ENCODE peak calls at places on chromosomes 16 and 17, in six cellular contexts. One of them, this sample, is unnamed.
A peak's percentile ranks its signal among the peaks of the same experiment; 100 is the strongest.

GRCh38 chr16:3876695-3877094 is 3.8 kb downstream of the CREBBP start:
- DNase-seq in suprapubic skin: peak; percentile 29
- DNase-seq in stomach: no peak
- DNase-seq in esophagus squamous epithelium: no peak
- DNase-seq in heart left ventricle: no peak
- DNase-seq in body of pancreas: no peak
- DNase-seq in this sample: peak; percentile 37

GRCh38 chr17:6823011-6823442 is 8.5 kb downstream of the TEKT1 start:
- DNase-seq in suprapubic skin: no peak
- DNase-seq in stomach: no peak
- DNase-seq in esophagus squamous epithelium: no peak
- DNase-seq in heart left ventricle: no peak
- DNase-seq in body of pancreas: no peak
- DNase-seq in this sample: no peak

GRCh38 chr17:48746916-48747444 is 18.4 kb upstream of the HOXB13 start:
- DNase-seq in suprapubic skin: no peak
- DNase-seq in stomach: no peak
- DNase-seq in esophagus squamous epithelium: no peak
- DNase-seq in heart left ventricle: no peak
- DNase-seq in body of pancreas: no peak
- DNase-seq in this sample: no peak

GRCh38 chr17:37133131-37133530 is 184.4 kb downstream of the AATF start:
- DNase-seq in suprapubic skin: no peak
- DNase-seq in stomach: no peak
- DNase-seq in esophagus squamous epithelium: no peak
- DNase-seq in heart left ventricle: no peak
- DNase-seq in body of pancreas: no peak
- DNase-seq in this sample: no peak

GRCh38 chr17:80529104-80529903 is 15.3 kb upstream of the RPTOR start:
- DNase-seq in suprapubic skin: no peak
- DNase-seq in stomach: no peak
- DNase-seq in esophagus squamous epithelium: no peak
- DNase-seq in heart left ventricle: no peak
- DNase-seq in body of pancreas: no peak
- DNase-seq in this sample: no peak

GRCh38 chr17:76922084-76922483 is 53.9 kb downstream of the MGAT5B start:
- DNase-seq in suprapubic skin: no peak
- DNase-seq in stomach: no peak
- DNase-seq in esophagus squamous epithelium: no peak
- DNase-seq in heart left ventricle: no peak
- DNase-seq in body of pancreas: no peak
- DNase-seq in this sample: no peak

GRCh38 chr16:81175325-81175891 is 63.1 kb upstream of the BCO1 start:
- DNase-seq in suprapubic skin: no peak
- DNase-seq in stomach: no peak
- DNase-seq in esophagus squamous epithelium: no peak
- DNase-seq in heart left ventricle: no peak
- DNase-seq in body of pancreas: no peak
- DNase-seq in this sample: peak; percentile 27

GRCh38 chr16:24729967-24730815 is 740 bp downstream of the TNRC6A start:
- DNase-seq in suprapubic skin: no peak
- DNase-seq in stomach: peak; percentile 33
- DNase-seq in esophagus squamous epithelium: no peak
- DNase-seq in heart left ventricle: peak; percentile 39
- DNase-seq in body of pancreas: peak; percentile 36
- DNase-seq in this sample: peak; percentile 38

GRCh38 chr17:48270896-48271295 is 159.1 kb downstream of the SKAP1 start:
- DNase-seq in suprapubic skin: no peak
- DNase-seq in stomach: no peak
- DNase-seq in esophagus squamous epithelium: no peak
- DNase-seq in heart left ventricle: no peak
- DNase-seq in body of pancreas: no peak
- DNase-seq in this sample: no peak

GRCh38 chr17:7296189-7296861 is 1.9 kb upstream of the YBX2 start:
- DNase-seq in suprapubic skin: no peak
- DNase-seq in stomach: peak; percentile 85
- DNase-seq in esophagus squamous epithelium: no peak
- DNase-seq in heart left ventricle: peak; percentile 92
- DNase-seq in body of pancreas: peak; percentile 82
- DNase-seq in this sample: peak; percentile 85

GRCh38 chr17:30819941-30820705 is 4.4 kb downstream of the CRLF3 start:
- DNase-seq in suprapubic skin: no peak
- DNase-seq in stomach: no peak
- DNase-seq in esophagus squamous epithelium: no peak
- DNase-seq in heart left ventricle: no peak
- DNase-seq in body of pancreas: no peak
- DNase-seq in this sample: no peak

GRCh38 chr16:11052080-11052808 is 107.9 kb downstream of the CLEC16A start:
- DNase-seq in suprapubic skin: no peak
- DNase-seq in stomach: no peak
- DNase-seq in esophagus squamous epithelium: no peak
- DNase-seq in heart left ventricle: no peak
- DNase-seq in body of pancreas: no peak
- DNase-seq in this sample: no peak

GRCh38 chr17:75288784-75289121 is 480 bp downstream of the SLC25A19 start:
- DNase-seq in suprapubic skin: no peak
- DNase-seq in stomach: peak; percentile 46
- DNase-seq in esophagus squamous epithelium: no peak
- DNase-seq in heart left ventricle: peak; percentile 54
- DNase-seq in body of pancreas: no peak
- DNase-seq in this sample: peak; percentile 69

GRCh38 chr17:75032896-75033294 is 13.9 kb downstream of the ATP5PD start:
- DNase-seq in suprapubic skin: no peak
- DNase-seq in stomach: no peak
- DNase-seq in esophagus squamous epithelium: no peak
- DNase-seq in heart left ventricle: peak; percentile 51
- DNase-seq in body of pancreas: no peak
- DNase-seq in this sample: peak; percentile 55

GRCh38 chr16:65793781-65794180 is 572.7 kb upstream of the CDH5 start:
- DNase-seq in suprapubic skin: no peak
- DNase-seq in stomach: no peak
- DNase-seq in esophagus squamous epithelium: no peak
- DNase-seq in heart left ventricle: no peak
- DNase-seq in body of pancreas: no peak
- DNase-seq in this sample: no peak

GRCh38 chr17:42697108-42697811 is 14.9 kb downstream of the CNTNAP1 start:
- DNase-seq in suprapubic skin: no peak
- DNase-seq in stomach: no peak
- DNase-seq in esophagus squamous epithelium: no peak
- DNase-seq in heart left ventricle: no peak
- DNase-seq in body of pancreas: no peak
- DNase-seq in this sample: no peak

GRCh38 chr17:81396278-81396721 is 1.0 kb downstream of the BAHCC1 start:
- DNase-seq in suprapubic skin: no peak
- DNase-seq in stomach: no peak
- DNase-seq in esophagus squamous epithelium: no peak
- DNase-seq in heart left ventricle: no peak
- DNase-seq in body of pancreas: no peak
- DNase-seq in this sample: no peak

GRCh38 chr17:40518401-40519088 is 17.1 kb upstream of the TNS4 start:
- DNase-seq in suprapubic skin: peak; percentile 74
- DNase-seq in stomach: no peak
- DNase-seq in esophagus squamous epithelium: no peak
- DNase-seq in heart left ventricle: no peak
- DNase-seq in body of pancreas: no peak
- DNase-seq in this sample: no peak

GRCh38 chr17:6374271-6374691 is 60.6 kb downstream of the AIPL1 start:
- DNase-seq in suprapubic skin: no peak
- DNase-seq in stomach: no peak
- DNase-seq in esophagus squamous epithelium: no peak
- DNase-seq in heart left ventricle: no peak
- DNase-seq in body of pancreas: no peak
- DNase-seq in this sample: no peak

GRCh38 chr16:88195021-88195581 is 187.7 kb upstream of the ZNF469 start:
- DNase-seq in suprapubic skin: no peak
- DNase-seq in stomach: no peak
- DNase-seq in esophagus squamous epithelium: no peak
- DNase-seq in heart left ventricle: no peak
- DNase-seq in body of pancreas: no peak
- DNase-seq in this sample: no peak

GRCh38 chr17:58312021-58312630 is 16.5 kb downstream of the TSPOAP1 start:
- DNase-seq in suprapubic skin: no peak
- DNase-seq in stomach: peak; percentile 13
- DNase-seq in esophagus squamous epithelium: no peak
- DNase-seq in heart left ventricle: peak; percentile 18
- DNase-seq in body of pancreas: no peak
- DNase-seq in this sample: no peak

DNA sequence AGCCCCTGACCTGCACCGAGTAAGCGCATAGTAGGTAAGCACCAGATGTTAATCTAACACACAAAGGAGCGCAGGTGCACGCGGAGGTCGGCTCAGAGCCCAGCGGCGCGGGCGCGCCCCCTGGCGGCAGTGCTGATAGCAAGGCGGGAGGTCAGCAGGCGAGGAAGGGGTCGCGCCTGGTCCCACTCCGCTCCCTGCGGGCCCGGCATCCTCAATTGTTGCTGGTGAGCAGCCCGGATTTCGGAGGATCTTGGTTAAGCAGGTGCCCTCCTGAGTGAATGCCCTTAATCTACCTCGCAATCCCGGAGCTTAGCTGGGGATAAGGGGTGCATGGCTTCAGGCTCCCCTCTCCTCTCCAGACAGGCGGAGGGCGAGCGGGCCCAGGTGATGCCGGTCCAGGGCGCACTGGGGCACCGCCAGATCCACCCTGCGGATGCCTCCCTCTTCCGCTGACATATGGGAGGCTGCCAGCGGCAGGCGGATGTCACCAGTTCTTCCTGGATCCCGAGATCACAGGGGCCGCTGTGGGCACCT is 4.0 kb upstream of the WNT3 start:
- DNase-seq in suprapubic skin: no peak
- DNase-seq in stomach: no peak
- DNase-seq in esophagus squamous epithelium: no peak
- DNase-seq in heart left ventricle: no peak
- DNase-seq in body of pancreas: peak; percentile 44
- DNase-seq in this sample: no peak
- TF ChIP-seq CTCF in suprapubic skin: peak; percentile 23
- TF ChIP-seq CTCF in stomach: no peak
- TF ChIP-seq CTCF in esophagus squamous epithelium: peak; percentile 49
- TF ChIP-seq CTCF in heart left ventricle: peak; percentile 51
- TF ChIP-seq CTCF in body of pancreas: peak; percentile 46
- TF ChIP-seq CTCF in this sample: no peak

GRCh38 chr17:1746975-1747543 is 4.4 kb downstream of the SERPINF2 start:
- DNase-seq in suprapubic skin: no peak
- DNase-seq in stomach: peak; percentile 76
- DNase-seq in esophagus squamous epithelium: no peak
- DNase-seq in heart left ventricle: no peak
- DNase-seq in body of pancreas: no peak
- DNase-seq in this sample: no peak
- H3K4me3 ChIP-seq in suprapubic skin: peak overlapping the region; percentile 18
- H3K4me3 ChIP-seq in stomach: no peak overlapping the region
- H3K4me3 ChIP-seq in esophagus squamous epithelium: peak overlapping the region; percentile 17
- H3K4me3 ChIP-seq in heart left ventricle: no peak overlapping the region
- H3K4me3 ChIP-seq in body of pancreas: no peak overlapping the region
- H3K4me3 ChIP-seq in this sample: no peak overlapping the region

GRCh38 chr16:30000768-30001631 is 5.0 kb downstream of the INO80E start:
- DNase-seq in suprapubic skin: no peak
- DNase-seq in stomach: no peak
- DNase-seq in esophagus squamous epithelium: no peak
- DNase-seq in heart left ventricle: no peak
- DNase-seq in body of pancreas: no peak
- DNase-seq in this sample: no peak
- TF ChIP-seq POLR2A in suprapubic skin: no peak
- TF ChIP-seq POLR2A in stomach: no peak
- TF ChIP-seq POLR2A in esophagus squamous epithelium: no peak
- TF ChIP-seq POLR2A in heart left ventricle: no peak
- TF ChIP-seq POLR2A in body of pancreas: no peak
- TF ChIP-seq POLR2A in this sample: no peak

DNA sequence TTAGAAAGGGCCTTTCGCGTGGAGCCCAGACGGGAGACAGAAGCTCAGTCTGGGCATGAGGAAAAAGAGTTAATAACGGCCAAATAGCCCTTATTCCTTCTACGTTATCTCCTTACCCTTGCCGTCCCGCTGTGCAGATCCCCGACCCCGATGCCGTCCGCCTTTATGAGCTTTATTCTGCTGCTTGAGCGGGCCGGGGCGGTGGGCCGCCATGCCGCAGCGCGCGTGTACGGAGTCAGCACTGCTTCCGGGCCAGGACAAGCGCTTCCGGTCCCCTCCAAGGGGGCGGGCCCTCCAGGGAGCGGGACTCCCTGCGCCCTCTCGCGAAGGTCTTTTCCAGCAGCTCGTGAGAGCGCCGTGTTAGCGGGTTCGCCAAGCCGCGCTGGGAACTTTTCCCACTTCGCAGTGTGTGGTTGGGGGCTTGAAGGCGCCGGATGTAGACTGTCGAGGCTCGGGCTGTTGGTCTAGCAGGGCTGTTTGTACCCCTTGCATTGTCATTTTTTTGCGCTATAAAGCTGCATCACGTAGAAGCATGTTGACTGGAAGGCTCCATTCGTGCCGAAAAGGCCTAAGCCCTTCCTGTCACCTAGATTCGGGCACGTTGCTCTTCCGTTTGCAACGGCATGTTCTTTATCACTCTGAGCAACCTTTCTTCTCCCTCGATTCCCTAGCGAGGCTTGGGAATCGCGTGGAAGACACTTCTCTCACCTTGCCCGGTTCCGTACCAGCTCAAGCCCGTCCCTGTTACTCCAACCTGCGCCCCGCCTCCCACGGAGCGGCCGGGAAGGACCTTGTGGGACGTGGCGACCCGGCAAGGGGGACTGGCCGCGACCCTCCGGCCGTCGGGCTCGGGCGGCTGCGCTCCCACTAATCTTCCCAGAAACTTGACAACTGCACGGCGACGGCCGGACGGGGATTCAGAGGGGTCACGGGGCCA is at the start of gene TSR1:
- DNase-seq in suprapubic skin: peak; percentile 94
- DNase-seq in stomach: peak; percentile 92
- DNase-seq in esophagus squamous epithelium: peak; percentile 26
- DNase-seq in heart left ventricle: peak; percentile 95
- DNase-seq in body of pancreas: peak; percentile 89
- DNase-seq in this sample: peak; percentile 90
- TF ChIP-seq CTCF in suprapubic skin: peak; percentile 18
- TF ChIP-seq CTCF in stomach: no peak
- TF ChIP-seq CTCF in esophagus squamous epithelium: no peak
- TF ChIP-seq CTCF in heart left ventricle: peak; percentile 23
- TF ChIP-seq CTCF in body of pancreas: peak; percentile 28
- TF ChIP-seq CTCF in this sample: no peak

GRCh38 chr16:54193656-54194007 is 93.0 kb downstream of the IRX3 start:
- DNase-seq in suprapubic skin: peak; percentile 91
- DNase-seq in stomach: peak; percentile 82
- DNase-seq in esophagus squamous epithelium: no peak
- DNase-seq in heart left ventricle: peak; percentile 87
- DNase-seq in body of pancreas: peak; percentile 69
- DNase-seq in this sample: peak; percentile 82

GRCh38 chr16:54191163-54191562 is 95.4 kb downstream of the IRX3 start:
- DNase-seq in suprapubic skin: no peak
- DNase-seq in stomach: no peak
- DNase-seq in esophagus squamous epithelium: no peak
- DNase-seq in heart left ventricle: no peak
- DNase-seq in body of pancreas: no peak
- DNase-seq in this sample: no peak

GRCh38 chr16:54191592-54191991 is 95.0 kb downstream of the IRX3 start:
- DNase-seq in suprapubic skin: no peak
- DNase-seq in stomach: no peak
- DNase-seq in esophagus squamous epithelium: no peak
- DNase-seq in heart left ventricle: no peak
- DNase-seq in body of pancreas: no peak
- DNase-seq in this sample: no peak

GRCh38 chr16:54194008-54194731 is 92.4 kb downstream of the IRX3 start:
- DNase-seq in suprapubic skin: peak; percentile 95
- DNase-seq in stomach: peak; percentile 58
- DNase-seq in esophagus squamous epithelium: no peak
- DNase-seq in heart left ventricle: peak; percentile 95
- DNase-seq in body of pancreas: peak; percentile 30
- DNase-seq in this sample: peak; percentile 38

GRCh38 chr16:54193013-54193655 is 93.5 kb downstream of the IRX3 start:
- DNase-seq in suprapubic skin: no peak
- DNase-seq in stomach: no peak
- DNase-seq in esophagus squamous epithelium: no peak
- DNase-seq in heart left ventricle: no peak
- DNase-seq in body of pancreas: no peak
- DNase-seq in this sample: no peak
- H3K4me3 ChIP-seq in suprapubic skin: peak overlapping the region; percentile 39
- H3K4me3 ChIP-seq in stomach: no peak overlapping the region
- H3K4me3 ChIP-seq in esophagus squamous epithelium: no peak overlapping the region
- H3K4me3 ChIP-seq in heart left ventricle: no peak overlapping the region
- H3K4me3 ChIP-seq in body of pancreas: no peak overlapping the region
- H3K4me3 ChIP-seq in this sample: peak overlapping the region; percentile 28